ENCODE peak calls at places on chromosomes 6 and 20, in five cellular contexts. N is keratinocyte, T is neural progenitor cell, X is GM23248, V is K562. M is an unnamed sample.

GRCh38 chr20:1856419-1856818 is 38.8 kb upstream of the SIRPA start:
- DNase-seq in X (peak), N (no peak), T (no peak), V (no peak), M (no peak)

GRCh38 chr6:39912446-39912845 is 21.8 kb downstream of the MOCS1 start:
- DNase-seq in X (no peak), N (no peak), T (no peak), V (no peak), M (no peak)

GRCh38 chr6:33787954-33788693 is 806 bp downstream of the LEMD2 start:
- DNase-seq in X (peak), T (peak), N (no peak), V (peak), M (no peak)

GRCh38 chr20:6623989-6624388 is 143.5 kb upstream of the BMP2 start:
- DNase-seq in X (no peak), N (no peak), T (peak), V (no peak), M (no peak)

GRCh38 chr6:134480593-134480992 is 162.7 kb upstream of the SGK1 start:
- DNase-seq in V (no peak), N (no peak), X (peak), T (no peak), M (no peak)

GRCh38 chr20:21609221-21609620 is 95.4 kb upstream of the NKX2-2 start:
- DNase-seq in T (no peak), N (no peak), V (no peak), X (peak), M (no peak)

GRCh38 chr6:123681957-123682462 is 45.3 kb upstream of the TRDN start:
- DNase-seq in V (no peak), T (no peak), N (no peak), X (no peak), M (no peak)

GRCh38 chr6:129105793-129106192 is 222.9 kb downstream of the LAMA2 start:
- DNase-seq in V (no peak), X (no peak), T (no peak), N (no peak), M (no peak)

GRCh38 chr6:167573461-167574215 is 248.8 kb downstream of the TTLL2 start:
- DNase-seq in T (no peak), N (no peak), V (no peak), X (no peak), M (no peak)

GRCh38 chr6:1453024-1453423 is 63.6 kb downstream of the FOXF2 start:
- DNase-seq in X (no peak), T (no peak), V (no peak), N (no peak), M (no peak)

GRCh38 chr20:1188347-1188746 is 3.6 kb upstream of the TMEM74B start:
- DNase-seq in V (no peak), X (no peak), N (no peak), T (no peak), M (no peak)

GRCh38 chr6:2770171-2770570 is 5.0 kb downstream of the WRNIP1 start:
- DNase-seq in V (peak), X (no peak), T (no peak), N (no peak), M (no peak)

GRCh38 chr6:169977434-169978265 is 226.2 kb downstream of the ERMARD start:
- DNase-seq in V (no peak), T (no peak), N (no peak), X (no peak), M (no peak)

GRCh38 chr20:39106791-39107190 is 144.6 kb downstream of the DHX35 start:
- DNase-seq in N (no peak), T (no peak), V (no peak), X (no peak), M (no peak)

GRCh38 chr20:37902504-37903313 is at the start of gene VSTM2L:
- DNase-seq in X (peak), V (peak), N (no peak), T (peak), M (no peak)

GRCh38 chr20:51563597-51564332 is 21.2 kb upstream of the NFATC2 start:
- DNase-seq in T (peak), X (peak), N (no peak), V (peak), M (no peak)

GRCh38 chr20:48897298-48898044 is 24.0 kb upstream of the ARFGEF2 start:
- DNase-seq in T (no peak), V (no peak), X (peak), N (peak), M (peak)

GRCh38 chr6:140490086-140490485 is 1115.6 kb upstream of the CITED2 start:
- DNase-seq in T (no peak), X (peak), V (no peak), N (no peak), M (no peak)

GRCh38 chr6:125836466-125836865 is 45.7 kb downstream of the NCOA7 start:
- DNase-seq in X (no peak), N (no peak), V (no peak), T (no peak), M (no peak)

GRCh38 chr20:21395666-21396044 is 1.7 kb downstream of the NKX2-4 start:
- DNase-seq in V (no peak), X (no peak), N (no peak), T (peak), M (no peak)

GRCh38 chr6:156175971-156176421 is 601.2 kb upstream of the ARID1B start:
- DNase-seq in N (no peak), T (peak), V (no peak), X (no peak), M (no peak)

GRCh38 chr6:118485601-118486550 is 62.2 kb upstream of the PLN start:
- DNase-seq in V (no peak), N (no peak), T (no peak), X (peak), M (no peak)

DNA sequence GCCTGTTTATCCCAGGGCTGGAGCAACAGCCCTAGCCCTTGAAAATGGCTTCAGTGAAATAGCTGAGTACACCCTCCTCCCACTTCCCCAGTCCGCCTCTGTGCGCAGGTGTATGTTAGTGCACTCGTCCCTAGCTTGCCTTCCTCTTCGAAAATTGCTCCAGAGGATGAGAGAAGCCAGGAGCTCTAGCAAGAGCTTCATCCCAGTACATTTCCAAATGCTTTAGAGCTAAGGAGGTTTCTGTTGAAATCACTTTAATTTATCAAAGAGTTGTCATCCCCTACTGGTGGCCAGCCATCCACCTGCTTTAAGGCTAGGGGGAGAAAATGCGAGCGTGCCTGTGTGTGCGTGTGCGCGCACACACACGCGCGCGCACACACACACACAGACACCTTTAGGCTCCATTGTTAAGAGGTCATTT is 5.4 kb upstream of the POU3F2 start:
- DNase-seq in V (no peak), X (no peak), T (peak), N (no peak), M (no peak)
- TF ChIP-seq EZH2 in V (no peak), X (peak), T (no peak), N (no peak), M (no peak)

GRCh38 chr6:30922447-30922852 is 8.4 kb downstream of the VARS2 start:
- DNase-seq in T (no peak), V (no peak), N (peak), X (no peak), M (no peak)
- H3K27ac ChIP-seq in T (no peak), V (no peak), N (no peak), X (no peak), M (no peak)

GRCh38 chr6:15824851-15825250 is 162.0 kb upstream of the DTNBP1 start:
- DNase-seq in V (no peak), T (no peak), X (no peak), N (no peak), M (no peak)
- TF ChIP-seq EZH2 in V (no peak), T (no peak), X (no peak), N (no peak), M (no peak)

DNA sequence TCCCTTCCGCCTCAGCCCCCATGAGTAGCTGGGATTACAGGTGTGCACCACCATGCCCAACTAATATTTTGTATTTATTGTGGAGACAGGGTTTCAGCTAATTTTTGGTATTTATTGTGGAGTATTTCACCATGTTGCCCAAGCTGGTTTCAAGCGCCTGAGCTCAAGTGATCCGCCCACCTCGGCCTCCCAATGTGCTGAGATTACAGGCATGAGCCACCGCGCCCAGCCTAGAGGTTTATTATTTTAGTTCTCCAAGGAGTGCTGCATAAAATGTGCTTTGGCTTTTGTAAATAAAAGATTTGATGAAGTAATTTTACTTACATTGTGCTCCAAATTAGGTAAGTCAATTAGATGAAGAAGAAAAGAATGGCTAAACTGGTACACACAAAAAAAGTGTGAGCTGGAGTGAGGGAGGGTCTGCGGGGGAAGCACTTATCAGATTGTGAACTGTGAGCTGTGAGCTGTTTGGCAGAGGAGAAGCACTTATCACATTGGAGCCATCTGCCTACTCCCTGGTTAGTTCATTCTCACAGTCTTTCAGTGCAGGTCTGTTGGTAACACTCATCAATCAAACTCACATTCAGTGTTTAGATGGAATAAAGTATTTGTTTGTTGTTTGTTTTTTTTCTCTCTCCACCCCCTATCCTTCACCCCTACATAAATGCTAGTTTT is 398.0 kb downstream of the EPHA7 start:
- DNase-seq in V (no peak), T (no peak), X (no peak), N (no peak), M (no peak)
- H3K27ac ChIP-seq in V (no peak), T (no peak), X (no peak), N (no peak), M (no peak)

DNA sequence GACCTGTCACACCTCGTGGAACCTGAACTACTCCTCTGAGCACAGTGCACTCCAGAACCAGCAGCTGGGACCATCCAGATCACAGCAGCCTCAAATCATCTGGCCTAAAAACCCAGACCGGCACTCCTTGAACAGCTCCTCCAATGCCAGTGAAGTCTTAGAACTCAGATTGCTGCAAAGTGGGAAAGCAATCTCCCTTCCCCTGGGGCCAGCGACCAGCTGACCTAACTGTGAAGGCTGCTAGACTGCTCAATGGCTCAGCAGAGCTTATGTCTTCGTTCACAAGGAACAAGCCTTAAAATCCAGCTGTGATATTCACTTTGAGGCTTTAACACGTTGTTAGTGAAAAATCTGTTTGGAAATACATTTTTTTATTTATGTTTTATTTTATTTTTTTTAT is 243.2 kb downstream of the ANKRD60 start:
- DNase-seq in N (no peak), X (no peak), V (no peak), T (peak), M (no peak)
- TF ChIP-seq EZH2 in N (no peak), X (no peak), V (no peak), T (no peak), M (no peak)

GRCh38 chr6:149062653-149063348 is 254.7 kb upstream of the TAB2 start:
- DNase-seq in N (no peak), T (no peak), V (no peak), X (no peak), M (no peak)
- H3K27ac ChIP-seq in N (no peak), T (no peak), V (no peak), X (no peak), M (no peak)

DNA sequence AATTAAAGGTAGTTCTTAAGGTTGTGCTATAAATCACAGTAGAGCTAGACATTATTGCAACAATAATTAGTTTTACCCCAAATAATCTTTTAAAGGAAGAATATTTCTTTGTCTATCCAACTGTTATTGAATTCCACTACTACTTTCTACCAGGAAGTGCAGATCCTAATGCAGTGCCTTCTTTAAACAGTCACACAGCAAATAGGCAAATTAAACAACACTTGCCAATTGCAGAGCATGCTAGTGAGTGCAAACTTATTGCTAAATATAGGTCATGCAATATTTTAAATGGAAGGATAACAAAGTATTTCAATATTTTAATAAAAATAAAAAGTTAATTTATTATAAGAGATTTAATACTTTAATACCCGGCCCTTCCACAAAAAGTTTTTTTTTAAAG is 107.3 kb upstream of the BCLAF1 start:
- DNase-seq in X (no peak), V (no peak), N (no peak), T (no peak), M (no peak)
- TF ChIP-seq EZH2 in X (no peak), V (no peak), N (no peak), T (no peak), M (no peak)

GRCh38 chr6:89829591-89830384 is at the start of gene CASP8AP2:
- DNase-seq in V (peak), N (peak), X (peak), T (peak), M (peak)

GRCh38 chr6:89826029-89826528 is 3.6 kb upstream of the CASP8AP2 start:
- DNase-seq in N (no peak), T (no peak), X (peak), V (no peak), M (no peak)

GRCh38 chr6:89828988-89829590 is 591 bp upstream of the CASP8AP2 start:
- DNase-seq in V (no peak), X (peak), N (no peak), T (peak), M (no peak)

GRCh38 chr6:89834884-89835792 is 5.5 kb downstream of the CASP8AP2 start:
- DNase-seq in N (no peak), X (peak), T (no peak), V (no peak), M (no peak)

GRCh38 chr6:89830385-89830809 is 717 bp downstream of the CASP8AP2 start:
- DNase-seq in V (no peak), N (no peak), T (peak), X (peak), M (no peak)
- H3K27ac ChIP-seq in V (peak), N (peak), T (peak), X (peak), M (peak)

DNA sequence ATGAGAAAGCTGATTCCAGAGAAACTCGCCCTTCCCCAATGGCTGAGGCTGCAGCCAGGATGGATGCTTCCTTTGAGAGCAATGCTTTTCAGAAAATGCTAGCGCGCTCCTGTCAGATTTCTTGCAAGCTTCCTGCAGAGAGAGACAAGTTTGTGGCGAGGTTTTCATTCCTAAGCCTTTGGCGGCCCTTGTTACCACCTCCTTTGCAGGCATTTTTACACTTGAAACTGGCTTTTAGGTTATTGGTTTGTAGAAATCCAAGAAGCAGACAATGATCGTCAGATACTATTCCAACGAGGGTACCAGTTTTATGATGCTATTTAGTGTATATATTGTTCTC is 1.1 kb downstream of the FNDC1 start:
- DNase-seq in T (no peak), X (no peak), N (no peak), V (no peak), M (no peak)
- TF ChIP-seq EZH2 in T (peak), X (no peak), N (peak), V (no peak), M (no peak)

M was measured in SK-N-MC.